ENCODE peak calls at places on chromosomes 13 and 19, in seven cellular contexts. G, B, W, Z, Q, M and D are unnamed samples.

GRCh38 chr19:8592231-8593009 is 15.2 kb upstream of the MYO1F start:
- DNase-seq in M (peak), Q (peak), W (peak), B (no peak), G (no peak), Z (peak), D (peak)

GRCh38 chr13:95547531-95548167 is 4.9 kb upstream of the CLDN10 start:
- DNase-seq in Z (no peak), M (no peak), Q (no peak), W (no peak), B (no peak), G (no peak), D (no peak)

GRCh38 chr13:93698016-93698613 is 471.5 kb downstream of the GPC6 start:
- DNase-seq in W (no peak), B (no peak), Z (no peak), M (no peak), Q (no peak), G (no peak), D (no peak)

GRCh38 chr13:114108141-114108761 is 24.2 kb downstream of the RASA3 start:
- DNase-seq in M (no peak), Z (no peak), W (no peak), B (no peak), Q (no peak), G (no peak), D (no peak)

GRCh38 chr13:113800576-113800926 is 41.5 kb downstream of the TMEM255B start:
- DNase-seq in Z (no peak), B (no peak), Q (no peak), M (no peak), G (no peak), W (no peak), D (no peak)

GRCh38 chr13:32978278-32978677 is 37.9 kb upstream of the KL start:
- DNase-seq in G (no peak), W (no peak), B (no peak), Z (no peak), M (no peak), Q (no peak), D (no peak)

GRCh38 chr19:57099199-57099661 is 20.6 kb upstream of the USP29 start:
- DNase-seq in B (peak), G (no peak), Z (peak), Q (peak), M (peak), W (peak), D (no peak)

GRCh38 chr13:65605386-65605785 is 1624.8 kb downstream of the PCDH9 start:
- DNase-seq in M (no peak), Z (no peak), Q (no peak), B (no peak), G (no peak), W (no peak), D (no peak)

GRCh38 chr19:20367811-20368294 is 197.7 kb downstream of the ZNF737 start:
- DNase-seq in Z (no peak), G (peak), B (no peak), Q (no peak), M (no peak), W (no peak), D (no peak)

GRCh38 chr19:39684283-39684682 is 20.0 kb upstream of the LGALS14 start:
- DNase-seq in G (no peak), W (no peak), Q (no peak), M (no peak), Z (no peak), B (no peak), D (no peak)

GRCh38 chr19:29645911-29646310 is 19.4 kb upstream of the PLEKHF1 start:
- DNase-seq in W (no peak), M (no peak), Z (peak), B (no peak), G (no peak), Q (no peak), D (no peak)

GRCh38 chr19:44643605-44644390 is at the start of gene PVR:
- DNase-seq in B (peak), G (peak), W (no peak), Q (peak), M (no peak), Z (peak), D (no peak)

GRCh38 chr13:26599885-26600284 is 42.4 kb downstream of the WASF3 start:
- DNase-seq in W (no peak), M (no peak), G (no peak), B (no peak), Z (no peak), Q (no peak), D (no peak)

GRCh38 chr13:84760956-84761355 is 878.7 kb upstream of the SLITRK1 start:
- DNase-seq in M (no peak), W (no peak), G (no peak), B (no peak), Q (no peak), Z (no peak), D (no peak)

GRCh38 chr13:45179428-45179827 is 21.4 kb downstream of the KCTD4 start:
- DNase-seq in Z (peak), M (no peak), G (no peak), B (no peak), W (no peak), Q (no peak), D (no peak)

GRCh38 chr13:109998808-109999528 is 212.6 kb upstream of the IRS2 start:
- DNase-seq in Z (peak), B (no peak), Q (no peak), W (no peak), G (no peak), M (peak), D (no peak)

GRCh38 chr19:47485210-47485609 is 1.2 kb upstream of the KPTN start:
- DNase-seq in W (no peak), B (no peak), Q (no peak), G (no peak), M (no peak), Z (no peak), D (no peak)

GRCh38 chr19:7505682-7506384 is 10.1 kb upstream of the ZNF358 start:
- DNase-seq in B (peak), M (no peak), Q (no peak), G (no peak), Z (no peak), W (no peak), D (no peak)

GRCh38 chr13:75715598-75716523 is 79.7 kb downstream of the LMO7 start:
- DNase-seq in W (no peak), B (no peak), Z (no peak), Q (no peak), G (peak), M (no peak), D (no peak)

GRCh38 chr13:76570485-76570884 is 315.7 kb downstream of the KCTD12 start:
- DNase-seq in W (no peak), Z (no peak), M (no peak), B (no peak), G (no peak), Q (no peak), D (no peak)

GRCh38 chr19:30070970-30071632 is 129.1 kb downstream of the URI1 start:
- DNase-seq in G (peak), Q (no peak), B (no peak), W (no peak), Z (no peak), M (no peak), D (no peak)

GRCh38 chr13:95714142-95714832 is 37.3 kb downstream of the DNAJC3 start:
- DNase-seq in B (no peak), Q (no peak), G (no peak), Z (peak), W (no peak), M (peak), D (no peak)

GRCh38 chr19:17214531-17215124 is 529 bp upstream of the USE1 start:
- DNase-seq in B (no peak), W (no peak), M (no peak), Z (no peak), Q (no peak), G (no peak), D (no peak)

GRCh38 chr19:11699931-11700794 is 38.6 kb downstream of the ZNF823 start:
- DNase-seq in Q (no peak), B (no peak), W (no peak), G (peak), M (no peak), Z (peak), D (no peak)

GRCh38 chr19:40255619-40256166 is 29.2 kb upstream of the CCNP start:
- DNase-seq in W (no peak), B (no peak), M (no peak), G (no peak), Z (no peak), Q (no peak), D (no peak)

GRCh38 chr13:97879646-97880297 is 73.7 kb upstream of the IPO5 start:
- DNase-seq in W (no peak), M (peak), B (no peak), Z (peak), Q (no peak), G (no peak), D (peak)

GRCh38 chr13:112158961-112159360 is 92.0 kb downstream of the SOX1 start:
- DNase-seq in G (no peak), M (no peak), B (no peak), W (no peak), Z (no peak), Q (no peak), D (no peak)

GRCh38 chr13:30572859-30573275 is 44.9 kb upstream of the USPL1 start:
- DNase-seq in Q (no peak), M (no peak), Z (peak), W (no peak), B (no peak), G (peak), D (peak)

GRCh38 chr19:4582980-4583842 is 23.7 kb upstream of the SEMA6B start:
- DNase-seq in M (no peak), G (no peak), W (no peak), Q (no peak), B (no peak), Z (peak), D (no peak)

GRCh38 chr13:52850396-52851152 is 2.1 kb upstream of the PCDH8 start:
- DNase-seq in G (peak), Q (no peak), M (no peak), W (no peak), B (peak), Z (peak), D (no peak)

GRCh38 chr19:18418034-18418724 is 1.0 kb upstream of the SSBP4 start:
- DNase-seq in M (no peak), G (no peak), B (no peak), Q (no peak), W (no peak), Z (no peak), D (no peak)

GRCh38 chr13:42056585-42056984 is 8.1 kb downstream of the DGKH start:
- DNase-seq in Q (no peak), M (no peak), W (no peak), B (no peak), Z (no peak), G (no peak), D (no peak)

GRCh38 chr19:883661-884211 is 9.3 kb downstream of the MED16 start:
- DNase-seq in M (no peak), B (no peak), W (no peak), G (no peak), Z (no peak), Q (no peak), D (no peak)

GRCh38 chr13:36680918-36681317 is 7.1 kb downstream of the SERTM1 start:
- DNase-seq in Z (no peak), W (no peak), B (no peak), Q (no peak), G (peak), M (no peak), D (no peak)